ENCODE peak calls at places on chromosomes 16 and 17, in ten cellular contexts. W is astrocyte of the spinal cord, Y is keratinocyte, D is endothelial cell, H is GM23338, V is lower leg skin, O is mammary epithelial cell, N is glutamatergic neuron, A is psoas muscle, J is OCI-LY7. Q is an unnamed sample.

GRCh38 chr16:729768-730665 is 3.1 kb downstream of the HAGHL start:
- DNase-seq in W (no peak), H (no peak), O (no peak), D (no peak), Y (no peak), J (no peak), V (no peak), A (peak; percentile 49), N (no peak), Q (no peak)

GRCh38 chr16:7921360-7921759 is 588.7 kb downstream of the RBFOX1 start:
- DNase-seq in W (no peak), A (no peak), D (no peak), H (peak; percentile 30), V (no peak), O (no peak), N (no peak), Y (no peak), J (no peak), Q (no peak)

GRCh38 chr17:4796550-4796915 is 569 bp downstream of the PSMB6 start:
- DNase-seq in H (peak; percentile 78), O (peak; percentile 27), J (no peak), V (no peak), D (peak; percentile 64), A (no peak), Y (no peak), W (peak; percentile 48), N (peak; percentile 69), Q (peak; percentile 20)

GRCh38 chr16:3094289-3095027 is 4.6 kb downstream of the ZSCAN10 start:
- DNase-seq in V (no peak), H (peak; percentile 86), N (no peak), J (peak; percentile 62), W (peak; percentile 27), O (peak; percentile 37), Y (no peak), A (peak; percentile 19), D (peak; percentile 62), Q (peak; percentile 68)

GRCh38 chr16:14199624-14200023 is 128.5 kb downstream of the MRTFB start:
- DNase-seq in J (no peak), A (no peak), W (peak; percentile 44), O (peak; percentile 37), D (no peak), V (no peak), Y (no peak), H (no peak), N (no peak), Q (no peak)

GRCh38 chr17:73770115-73770848 is 126.0 kb upstream of the SDK2 start:
- DNase-seq in V (peak; percentile 74), H (no peak), Y (peak; percentile 21), A (peak; percentile 81), W (peak; percentile 74), D (no peak), N (peak; percentile 83), J (no peak), O (peak; percentile 71), Q (peak; percentile 77)

GRCh38 chr17:36493956-36494355 is 7.5 kb downstream of the ZNHIT3 start:
- DNase-seq in J (no peak), V (no peak), Y (no peak), W (no peak), A (no peak), O (no peak), H (no peak), N (no peak), D (no peak), Q (no peak)

GRCh38 chr17:81071761-81072741 is 37.1 kb downstream of the BAIAP2 start:
- DNase-seq in A (no peak), J (no peak), V (no peak), Y (no peak), W (no peak), D (no peak), O (peak; percentile 51), N (no peak), H (no peak), Q (peak; percentile 35)

GRCh38 chr16:79451196-79451816 is 149.2 kb downstream of the MAF start:
- DNase-seq in O (no peak), A (no peak), W (no peak), Y (no peak), J (peak; percentile 19), H (no peak), D (no peak), V (no peak), N (no peak), Q (no peak)

DNA sequence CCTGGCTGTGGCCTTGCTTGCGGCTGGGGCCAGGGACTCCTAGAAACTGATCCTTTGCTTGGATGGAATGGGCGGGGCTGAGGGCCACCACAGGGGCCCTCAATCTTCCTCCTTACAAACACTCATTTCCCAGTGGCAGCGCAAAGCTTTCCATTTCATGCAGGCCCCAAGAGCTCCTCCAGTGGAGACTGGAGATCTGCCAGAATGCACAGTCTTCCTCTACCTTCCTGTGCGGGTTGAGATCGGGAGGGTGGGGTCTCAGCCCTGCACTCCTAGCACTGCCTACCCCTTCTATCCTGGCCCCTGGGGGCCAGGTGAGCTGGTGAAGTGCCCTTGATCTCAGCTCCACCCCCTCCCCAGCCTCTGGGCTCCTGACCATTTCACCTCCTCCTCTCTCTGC is 1.7 kb downstream of the NRN1L start:
- DNase-seq in J (no peak), A (no peak), O (no peak), D (no peak), Y (no peak), W (no peak), V (no peak), H (peak; percentile 51), N (no peak), Q (no peak)
- TF ChIP-seq CTCF in J (no peak), A (no peak), O (no peak), D (no peak), Y (no peak), W (no peak), V (no peak), H (no peak), N (no peak), Q (no peak)

GRCh38 chr17:75263051-75263450 is 1.4 kb downstream of the MRPS7 start:
- DNase-seq in D (no peak), W (no peak), J (no peak), V (no peak), Y (no peak), O (no peak), A (peak; percentile 7), H (peak; percentile 37), N (no peak), Q (no peak)

GRCh38 chr17:75261336-75262111 is at the start of the genes GGA3 and MRPS7:
- DNase-seq in V (peak; percentile 94), Y (peak; percentile 52), N (peak; percentile 97), W (peak; percentile 94), H (peak; percentile 98), D (peak; percentile 96), O (peak; percentile 92), J (peak; percentile 99), A (peak; percentile 98), Q (peak; percentile 94)

GRCh38 chr17:75262112-75262606 is 480 bp downstream of the MRPS7 start:
- DNase-seq in Y (no peak), N (no peak), J (peak; percentile 46), W (no peak), D (no peak), H (peak; percentile 59), O (peak; percentile 32), A (peak; percentile 47), V (no peak), Q (no peak)

GRCh38 chr17:75265614-75266314 is 4.1 kb downstream of the MRPS7 start:
- DNase-seq in A (peak; percentile 32), H (no peak), V (no peak), W (no peak), N (no peak), J (no peak), Y (no peak), D (no peak), O (no peak), Q (no peak)

DNA sequence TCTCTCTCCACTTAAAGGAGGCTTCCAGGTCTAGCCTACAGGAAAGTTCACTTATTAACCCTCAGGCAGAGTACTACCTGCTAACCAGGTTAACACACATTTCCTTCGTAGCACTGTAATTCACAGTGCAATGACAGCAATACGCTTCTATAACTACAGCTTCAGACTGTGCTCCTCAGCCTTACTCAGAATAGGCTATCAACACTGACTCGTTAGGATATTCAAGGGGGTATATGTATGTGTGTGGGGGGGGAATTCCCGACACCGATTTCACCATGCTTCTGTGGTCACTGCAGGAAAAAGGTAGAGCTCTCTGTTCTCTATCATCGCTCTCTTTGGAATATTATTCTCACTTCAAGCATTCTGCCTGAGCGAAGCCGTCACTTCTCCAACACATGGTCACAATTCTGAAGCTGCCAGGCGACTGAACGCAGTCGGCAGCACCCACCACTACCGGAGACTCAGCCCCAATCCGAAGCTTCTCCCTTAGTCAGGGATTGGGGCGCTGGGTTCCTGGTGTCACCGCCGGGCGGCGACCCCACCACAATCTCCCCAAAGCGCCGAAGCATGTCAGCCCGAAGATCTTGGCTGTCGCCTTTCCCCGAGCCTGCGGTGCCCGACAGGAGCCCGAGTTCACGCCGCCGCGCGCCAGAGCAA is 599 bp downstream of the GGA3 start:
- DNase-seq in A (no peak), D (no peak), N (no peak), W (no peak), V (no peak), O (peak; percentile 48), J (no peak), H (peak; percentile 56), Y (no peak), Q (no peak)
- TF ChIP-seq CTCF in A (no peak), D (no peak), N (no peak), W (peak; percentile 8), V (no peak), O (peak; percentile 10), J (peak; percentile 58), H (no peak), Y (peak; percentile 6), Q (no peak)

DNA sequence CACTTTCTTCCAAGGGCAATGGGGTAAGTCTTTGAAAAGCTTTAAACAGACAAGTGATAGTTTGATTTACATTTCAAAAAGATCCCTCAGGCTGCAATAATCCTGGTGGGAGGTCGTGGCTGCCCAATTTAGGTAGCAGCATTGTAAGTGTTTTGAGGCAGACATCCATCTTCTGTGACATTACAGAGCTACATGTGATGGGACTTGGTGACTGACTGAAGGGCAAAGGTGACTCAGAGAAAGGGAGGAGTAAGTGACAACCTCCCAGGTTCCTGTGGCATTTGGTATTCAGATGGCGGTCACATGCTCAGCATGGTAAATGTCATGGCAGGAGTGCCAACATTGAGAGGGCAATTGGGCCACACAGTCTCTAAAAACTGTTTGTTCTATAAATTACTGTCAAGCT is 26.5 kb downstream of the STAT3 start:
- DNase-seq in H (no peak), O (no peak), J (no peak), W (no peak), A (no peak), Y (no peak), D (no peak), N (no peak), V (no peak), Q (no peak)
- TF ChIP-seq CTCF in H (no peak), O (no peak), J (no peak), W (no peak), A (no peak), Y (no peak), D (no peak), N (no peak), V (no peak), Q (no peak)

DNA sequence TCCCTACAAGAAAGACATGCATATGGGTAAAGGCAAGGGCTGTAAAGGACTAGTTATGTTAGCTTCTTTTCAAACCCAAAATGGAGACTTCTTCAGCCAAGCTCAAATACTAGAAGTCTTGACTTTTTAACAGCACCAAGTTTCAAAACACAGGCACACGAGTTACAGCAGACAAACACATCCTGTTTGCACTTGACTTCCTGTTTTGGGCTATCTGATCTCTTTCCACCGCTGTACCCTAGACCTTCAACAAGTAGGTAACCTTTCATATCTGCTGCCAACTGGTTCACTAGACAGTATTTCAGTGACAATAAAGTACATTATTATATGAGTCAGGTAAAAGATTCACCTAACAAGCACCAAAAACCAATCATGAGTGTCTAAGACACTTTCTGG is 12.3 kb downstream of the RFFL start:
- DNase-seq in H (no peak), W (no peak), N (no peak), J (peak; percentile 50), A (no peak), V (no peak), D (no peak), Y (no peak), O (no peak), Q (no peak)
- TF ChIP-seq CTCF in H (no peak), W (no peak), N (no peak), J (no peak), A (no peak), V (no peak), D (no peak), Y (no peak), O (no peak), Q (no peak)

Q was measured in MCF 10A.